ENCODE peak calls at places on chromosomes 2 and 18, in seven cellular contexts. One of them, this sample, is unnamed.

GRCh38 chr2:235170536-235171510 is 219.0 kb downstream of the SH3BP4 start:
- DNase-seq in fibroblast of the conjunctiva: peak; percentile 56
- DNase-seq in NCI-H2171 treated with DMSO at 0.1 percent for 48 hours: peak; percentile 38
- DNase-seq in stimulated activated CD4-positive, alpha-beta T cell treated with anti-CD3 and anti-CD28 coated beads, Interleukin-12 subunit alpha, Interleukin-12 subunit beta, amount 100 ng/mL, for 4 hours: no peak
- DNase-seq in adipocyte: peak; percentile 91
- DNase-seq in D341Med: no peak
- DNase-seq in NCI-H1417: peak; percentile 71
- DNase-seq in this sample: peak; percentile 78

GRCh38 chr18:22165603-22166069 is 3.8 kb upstream of the GATA6 start:
- DNase-seq in fibroblast of the conjunctiva: no peak
- DNase-seq in NCI-H2171 treated with DMSO at 0.1 percent for 48 hours: no peak
- DNase-seq in stimulated activated CD4-positive, alpha-beta T cell treated with anti-CD3 and anti-CD28 coated beads, Interleukin-12 subunit alpha, Interleukin-12 subunit beta, amount 100 ng/mL, for 4 hours: no peak
- DNase-seq in adipocyte: no peak
- DNase-seq in D341Med: no peak
- DNase-seq in NCI-H1417: no peak
- DNase-seq in this sample: no peak

GRCh38 chr2:37324536-37324785 is 172 bp downstream of the PRKD3 start:
- DNase-seq in fibroblast of the conjunctiva: peak; percentile 43
- DNase-seq in NCI-H2171 treated with DMSO at 0.1 percent for 48 hours: no peak
- DNase-seq in stimulated activated CD4-positive, alpha-beta T cell treated with anti-CD3 and anti-CD28 coated beads, Interleukin-12 subunit alpha, Interleukin-12 subunit beta, amount 100 ng/mL, for 4 hours: no peak
- DNase-seq in adipocyte: no peak
- DNase-seq in D341Med: no peak
- DNase-seq in NCI-H1417: no peak
- DNase-seq in this sample: peak; percentile 77

GRCh38 chr2:199994296-199994695 is 38.9 kb downstream of the MAIP1 start:
- DNase-seq in fibroblast of the conjunctiva: no peak
- DNase-seq in NCI-H2171 treated with DMSO at 0.1 percent for 48 hours: no peak
- DNase-seq in stimulated activated CD4-positive, alpha-beta T cell treated with anti-CD3 and anti-CD28 coated beads, Interleukin-12 subunit alpha, Interleukin-12 subunit beta, amount 100 ng/mL, for 4 hours: no peak
- DNase-seq in adipocyte: no peak
- DNase-seq in D341Med: no peak
- DNase-seq in NCI-H1417: no peak
- DNase-seq in this sample: no peak

GRCh38 chr2:64989126-64989981 is at the start of gene SLC1A4:
- DNase-seq in fibroblast of the conjunctiva: peak; percentile 54
- DNase-seq in NCI-H2171 treated with DMSO at 0.1 percent for 48 hours: peak; percentile 87
- DNase-seq in stimulated activated CD4-positive, alpha-beta T cell treated with anti-CD3 and anti-CD28 coated beads, Interleukin-12 subunit alpha, Interleukin-12 subunit beta, amount 100 ng/mL, for 4 hours: peak; percentile 83
- DNase-seq in adipocyte: peak; percentile 98
- DNase-seq in D341Med: peak; percentile 94
- DNase-seq in NCI-H1417: peak; percentile 98
- DNase-seq in this sample: peak; percentile 87

GRCh38 chr2:119760876-119761275 is 1.2 kb downstream of the PTPN4 start:
- DNase-seq in fibroblast of the conjunctiva: peak; percentile 41
- DNase-seq in NCI-H2171 treated with DMSO at 0.1 percent for 48 hours: peak; percentile 54
- DNase-seq in stimulated activated CD4-positive, alpha-beta T cell treated with anti-CD3 and anti-CD28 coated beads, Interleukin-12 subunit alpha, Interleukin-12 subunit beta, amount 100 ng/mL, for 4 hours: no peak
- DNase-seq in adipocyte: peak; percentile 73
- DNase-seq in D341Med: no peak
- DNase-seq in NCI-H1417: peak; percentile 18
- DNase-seq in this sample: peak; percentile 67

GRCh38 chr2:122218596-122218995 is 463.1 kb downstream of the TSN start:
- DNase-seq in fibroblast of the conjunctiva: no peak
- DNase-seq in NCI-H2171 treated with DMSO at 0.1 percent for 48 hours: no peak
- DNase-seq in stimulated activated CD4-positive, alpha-beta T cell treated with anti-CD3 and anti-CD28 coated beads, Interleukin-12 subunit alpha, Interleukin-12 subunit beta, amount 100 ng/mL, for 4 hours: no peak
- DNase-seq in adipocyte: no peak
- DNase-seq in D341Med: no peak
- DNase-seq in NCI-H1417: no peak
- DNase-seq in this sample: no peak

GRCh38 chr2:143758629-143759330 is 629.6 kb downstream of the ARHGAP15 start:
- DNase-seq in fibroblast of the conjunctiva: no peak
- DNase-seq in NCI-H2171 treated with DMSO at 0.1 percent for 48 hours: no peak
- DNase-seq in stimulated activated CD4-positive, alpha-beta T cell treated with anti-CD3 and anti-CD28 coated beads, Interleukin-12 subunit alpha, Interleukin-12 subunit beta, amount 100 ng/mL, for 4 hours: no peak
- DNase-seq in adipocyte: no peak
- DNase-seq in D341Med: no peak
- DNase-seq in NCI-H1417: no peak
- DNase-seq in this sample: peak; percentile 13

GRCh38 chr18:59617468-59617932 is 79.7 kb downstream of the CCBE1 start:
- DNase-seq in fibroblast of the conjunctiva: no peak
- DNase-seq in NCI-H2171 treated with DMSO at 0.1 percent for 48 hours: no peak
- DNase-seq in stimulated activated CD4-positive, alpha-beta T cell treated with anti-CD3 and anti-CD28 coated beads, Interleukin-12 subunit alpha, Interleukin-12 subunit beta, amount 100 ng/mL, for 4 hours: no peak
- DNase-seq in adipocyte: no peak
- DNase-seq in D341Med: no peak
- DNase-seq in NCI-H1417: no peak
- DNase-seq in this sample: peak; percentile 35

GRCh38 chr2:39488450-39488849 is 51.4 kb upstream of the MAP4K3 start:
- DNase-seq in fibroblast of the conjunctiva: peak; percentile 88
- DNase-seq in NCI-H2171 treated with DMSO at 0.1 percent for 48 hours: no peak
- DNase-seq in stimulated activated CD4-positive, alpha-beta T cell treated with anti-CD3 and anti-CD28 coated beads, Interleukin-12 subunit alpha, Interleukin-12 subunit beta, amount 100 ng/mL, for 4 hours: no peak
- DNase-seq in adipocyte: peak; percentile 61
- DNase-seq in D341Med: no peak
- DNase-seq in NCI-H1417: no peak
- DNase-seq in this sample: peak; percentile 98

GRCh38 chr2:64565949-64566705 is 42.0 kb downstream of the AFTPH start:
- DNase-seq in fibroblast of the conjunctiva: no peak
- DNase-seq in NCI-H2171 treated with DMSO at 0.1 percent for 48 hours: peak; percentile 62
- DNase-seq in stimulated activated CD4-positive, alpha-beta T cell treated with anti-CD3 and anti-CD28 coated beads, Interleukin-12 subunit alpha, Interleukin-12 subunit beta, amount 100 ng/mL, for 4 hours: no peak
- DNase-seq in adipocyte: no peak
- DNase-seq in D341Med: no peak
- DNase-seq in NCI-H1417: peak; percentile 21
- DNase-seq in this sample: no peak